ENCODE peak calls at places on chromosomes 5 and 9, in six cellular contexts. Y, S, G, R, X and V are unnamed samples. For H3K4me1, the result is how much of the 10 kb centered on the place peaks cover.

GRCh38 chr5:113061851-113062631 is 85.4 kb downstream of the DCP2 start:
- DNase-seq in Y (no peak), S (no peak), G (no peak), R (peak), X (no peak), V (no peak)

GRCh38 chr9:91591627-91592026 is 168.0 kb upstream of the NFIL3 start:
- DNase-seq in Y (no peak), S (no peak), G (no peak), R (no peak), X (no peak), V (no peak)

GRCh38 chr9:70479880-70480291 is 65.4 kb upstream of the KLF9 start:
- DNase-seq in Y (no peak), S (no peak), G (no peak), R (peak), X (no peak), V (peak)

GRCh38 chr9:135602789-135603481 is 36.4 kb downstream of the GLT6D1 start:
- DNase-seq in Y (peak), S (no peak), G (no peak), R (peak), X (peak), V (no peak)

GRCh38 chr5:2019716-2020115 is 137.0 kb upstream of the IRX4 start:
- DNase-seq in Y (no peak), S (no peak), G (no peak), R (no peak), X (no peak), V (no peak)

GRCh38 chr9:36207546-36208012 is 16.9 kb downstream of the CLTA start:
- DNase-seq in Y (no peak), S (no peak), G (no peak), R (peak), X (no peak), V (no peak)

GRCh38 chr5:437281-437771 is 5.7 kb upstream of the EXOC3 start:
- DNase-seq in Y (no peak), S (no peak), G (no peak), R (no peak), X (no peak), V (no peak)

GRCh38 chr5:54889826-54890225 is 95.6 kb downstream of the ESM1 start:
- DNase-seq in Y (no peak), S (no peak), G (no peak), R (peak), X (no peak), V (peak)

GRCh38 chr9:73050062-73050814 is 97.4 kb upstream of the ALDH1A1 start:
- DNase-seq in Y (no peak), S (no peak), G (no peak), R (peak), X (no peak), V (no peak)

GRCh38 chr5:88734191-88734640 is 148.8 kb downstream of the MEF2C start:
- DNase-seq in Y (no peak), S (no peak), G (no peak), R (no peak), X (no peak), V (no peak)

GRCh38 chr5:140356878-140357730 is 2.9 kb upstream of the SLC4A9 start:
- DNase-seq in Y (no peak), S (no peak), G (no peak), R (peak), X (no peak), V (no peak)

GRCh38 chr9:2227468-2227867 is 212.3 kb downstream of the SMARCA2 start:
- DNase-seq in Y (no peak), S (peak), G (no peak), R (peak), X (no peak), V (no peak)

GRCh38 chr5:103602465-103602864 is 39.9 kb upstream of the NUDT12 start:
- DNase-seq in Y (no peak), S (no peak), G (no peak), R (no peak), X (no peak), V (no peak)

GRCh38 chr5:133618141-133618540 is 5.8 kb upstream of the FSTL4 start:
- DNase-seq in Y (no peak), S (no peak), G (no peak), R (no peak), X (no peak), V (no peak)

GRCh38 chr5:147822686-147823491 is 8.6 kb downstream of the SPINK1 start:
- DNase-seq in Y (peak), S (no peak), G (no peak), R (peak), X (peak), V (peak)

GRCh38 chr9:7363777-7364477 is 435.7 kb downstream of the DMAC1 start:
- DNase-seq in Y (no peak), S (no peak), G (no peak), R (no peak), X (no peak), V (no peak)

GRCh38 chr9:115983366-115983765 is 170.2 kb upstream of the PAPPA start:
- DNase-seq in Y (no peak), S (no peak), G (no peak), R (no peak), X (no peak), V (no peak)

GRCh38 chr9:115981011-115981410 is 172.6 kb upstream of the PAPPA start:
- DNase-seq in Y (no peak), S (no peak), G (no peak), R (no peak), X (no peak), V (no peak)

GRCh38 chr9:115980502-115980901 is 173.1 kb upstream of the PAPPA start:
- DNase-seq in Y (no peak), S (no peak), G (no peak), R (no peak), X (no peak), V (no peak)

GRCh38 chr9:115976726-115977125 is 176.9 kb upstream of the PAPPA start:
- DNase-seq in Y (no peak), S (no peak), G (no peak), R (no peak), X (no peak), V (no peak)

GRCh38 chr9:115978739-115979138 is 174.9 kb upstream of the PAPPA start:
- DNase-seq in Y (no peak), S (no peak), G (no peak), R (no peak), X (no peak), V (no peak)
- H3K4me1 ChIP-seq in Y (under half), S (under half), G (under half), R (under half), X (under half), V (under half)

DNA sequence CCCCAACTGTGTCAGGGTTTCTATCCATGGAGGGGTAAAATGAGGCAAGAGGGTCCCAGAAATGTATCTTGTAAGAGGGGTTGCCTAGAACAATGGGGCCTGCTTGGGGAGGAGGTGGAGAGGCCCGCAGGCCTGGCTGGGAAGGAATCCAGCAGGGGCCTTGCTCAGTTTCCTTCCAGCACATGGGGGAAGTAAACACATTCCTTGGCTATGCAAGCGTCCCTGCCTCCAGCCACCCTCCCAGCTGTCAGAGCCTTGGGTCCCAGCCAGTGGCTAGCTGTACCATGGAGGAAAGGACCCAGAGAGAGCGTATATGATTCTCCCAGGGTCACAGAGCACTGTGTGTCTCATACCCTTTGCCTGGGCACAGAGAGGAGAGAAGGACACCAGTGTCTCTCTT is 71.1 kb upstream of the IL17B start:
- DNase-seq in Y (peak), S (peak), G (no peak), R (peak), X (no peak), V (no peak)
- H3K4me1 ChIP-seq in Y (half or more), S (under half), G (half or more), R (half or more), X (under half), V (under half)

DNA sequence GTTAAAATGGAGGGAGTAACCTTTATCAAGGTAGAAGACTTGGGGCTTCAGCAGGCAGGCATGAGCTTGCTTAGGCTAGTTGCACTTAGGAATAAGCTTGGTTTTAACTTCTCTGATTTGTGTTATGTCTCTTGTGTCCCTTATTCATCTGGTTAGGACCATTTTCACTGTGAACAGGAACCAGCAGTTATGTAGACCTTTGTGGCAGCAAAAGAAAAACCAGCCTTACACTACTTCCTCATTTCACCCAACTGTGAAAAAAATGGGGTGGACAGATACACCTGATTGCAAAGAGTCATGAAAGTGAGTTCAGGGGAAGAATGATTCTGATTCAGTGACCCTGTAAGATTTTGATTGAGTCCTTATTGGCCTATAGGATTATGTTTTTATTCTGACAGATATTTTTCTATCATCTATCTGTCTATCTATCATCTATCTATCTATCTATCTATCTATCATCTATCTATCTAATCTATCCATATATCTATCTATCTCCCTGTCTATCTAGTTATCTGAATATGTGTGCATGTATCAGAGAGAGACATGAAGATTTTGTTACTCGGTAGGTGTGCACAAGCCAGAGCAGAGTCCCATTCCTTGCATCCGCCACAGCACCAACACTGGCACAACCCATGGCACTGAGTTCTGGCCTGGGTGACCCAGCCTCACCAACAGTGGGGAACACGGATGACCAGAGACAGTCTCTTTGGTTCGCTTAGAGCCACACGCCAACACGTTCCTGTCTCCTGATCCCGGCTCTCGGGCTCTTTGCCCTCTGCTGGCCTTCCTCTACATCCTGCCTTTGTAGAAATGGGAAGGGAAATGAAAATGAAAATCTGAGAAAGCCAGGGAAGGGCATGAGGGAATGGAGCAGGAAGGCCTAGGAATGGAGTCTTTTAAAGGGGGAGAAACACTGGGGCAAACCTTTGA is 1.3 kb upstream of the ZNF366 start:
- DNase-seq in Y (no peak), S (no peak), G (peak), R (no peak), X (no peak), V (no peak)
- H3K4me1 ChIP-seq in Y (half or more), S (under half), G (under half), R (under half), X (under half), V (under half)

GRCh38 chr9:94639996-94640376 is 668 bp upstream of the FBP1 start:
- DNase-seq in Y (no peak), S (no peak), G (no peak), R (no peak), X (no peak), V (no peak)
- H3K4me1 ChIP-seq in Y (under half), S (under half), G (under half), R (under half), X (under half), V (under half)